ENCODE peak calls at places on chromosomes 12 and 14, in eight cellular contexts. One of them, this sample, is unnamed.

GRCh38 chr14:21965042-21965441 is 291.4 kb upstream of the OR4E1 start:
- DNase-seq in brain pericyte: no peak
- DNase-seq in CD8-positive, alpha-beta memory T cell: peak
- DNase-seq in left ventricle myocardium inferior: no peak
- DNase-seq in NCI-H1694: no peak
- DNase-seq in DMS 273 treated with DMSO at 0.1 percent for 48 hours: no peak
- DNase-seq in left ventricle myocardium superior: no peak
- DNase-seq in NCI-H1417: no peak
- DNase-seq in this sample: no peak

GRCh38 chr14:67908061-67908767 is 88.6 kb downstream of the RAD51B start:
- DNase-seq in brain pericyte: no peak
- DNase-seq in CD8-positive, alpha-beta memory T cell: no peak
- DNase-seq in left ventricle myocardium inferior: no peak
- DNase-seq in NCI-H1694: no peak
- DNase-seq in DMS 273 treated with DMSO at 0.1 percent for 48 hours: no peak
- DNase-seq in left ventricle myocardium superior: no peak
- DNase-seq in NCI-H1417: no peak
- DNase-seq in this sample: no peak

GRCh38 chr12:5000658-5001390 is 42.9 kb upstream of the KCNA5 start:
- DNase-seq in brain pericyte: no peak
- DNase-seq in CD8-positive, alpha-beta memory T cell: no peak
- DNase-seq in left ventricle myocardium inferior: no peak
- DNase-seq in NCI-H1694: no peak
- DNase-seq in DMS 273 treated with DMSO at 0.1 percent for 48 hours: no peak
- DNase-seq in left ventricle myocardium superior: no peak
- DNase-seq in NCI-H1417: no peak
- DNase-seq in this sample: no peak

GRCh38 chr12:107759410-107759809 is 1.5 kb downstream of the PRDM4 start:
- DNase-seq in brain pericyte: no peak
- DNase-seq in CD8-positive, alpha-beta memory T cell: no peak
- DNase-seq in left ventricle myocardium inferior: no peak
- DNase-seq in NCI-H1694: no peak
- DNase-seq in DMS 273 treated with DMSO at 0.1 percent for 48 hours: no peak
- DNase-seq in left ventricle myocardium superior: no peak
- DNase-seq in NCI-H1417: peak
- DNase-seq in this sample: peak

GRCh38 chr12:131066207-131066885 is 112.6 kb downstream of the ADGRD1 start:
- DNase-seq in brain pericyte: no peak
- DNase-seq in CD8-positive, alpha-beta memory T cell: no peak
- DNase-seq in left ventricle myocardium inferior: peak
- DNase-seq in NCI-H1694: no peak
- DNase-seq in DMS 273 treated with DMSO at 0.1 percent for 48 hours: no peak
- DNase-seq in left ventricle myocardium superior: no peak
- DNase-seq in NCI-H1417: no peak
- DNase-seq in this sample: no peak

GRCh38 chr12:121939190-121939589 is 20.8 kb downstream of the CFAP251 start:
- DNase-seq in brain pericyte: no peak
- DNase-seq in CD8-positive, alpha-beta memory T cell: no peak
- DNase-seq in left ventricle myocardium inferior: no peak
- DNase-seq in NCI-H1694: no peak
- DNase-seq in DMS 273 treated with DMSO at 0.1 percent for 48 hours: no peak
- DNase-seq in left ventricle myocardium superior: no peak
- DNase-seq in NCI-H1417: no peak
- DNase-seq in this sample: no peak

GRCh38 chr14:88322505-88323085 is 474 bp downstream of the KCNK10 start:
- DNase-seq in brain pericyte: no peak
- DNase-seq in CD8-positive, alpha-beta memory T cell: no peak
- DNase-seq in left ventricle myocardium inferior: no peak
- DNase-seq in NCI-H1694: no peak
- DNase-seq in DMS 273 treated with DMSO at 0.1 percent for 48 hours: no peak
- DNase-seq in left ventricle myocardium superior: no peak
- DNase-seq in NCI-H1417: peak
- DNase-seq in this sample: no peak

GRCh38 chr12:27161458-27162228 is 79.3 kb upstream of the C12orf71 start:
- DNase-seq in brain pericyte: no peak
- DNase-seq in CD8-positive, alpha-beta memory T cell: no peak
- DNase-seq in left ventricle myocardium inferior: no peak
- DNase-seq in NCI-H1694: no peak
- DNase-seq in DMS 273 treated with DMSO at 0.1 percent for 48 hours: no peak
- DNase-seq in left ventricle myocardium superior: no peak
- DNase-seq in NCI-H1417: no peak
- DNase-seq in this sample: no peak

GRCh38 chr14:101862711-101863110 is 101.2 kb downstream of the PPP2R5C start:
- DNase-seq in brain pericyte: no peak
- DNase-seq in CD8-positive, alpha-beta memory T cell: no peak
- DNase-seq in left ventricle myocardium inferior: no peak
- DNase-seq in NCI-H1694: no peak
- DNase-seq in DMS 273 treated with DMSO at 0.1 percent for 48 hours: no peak
- DNase-seq in left ventricle myocardium superior: no peak
- DNase-seq in NCI-H1417: no peak
- DNase-seq in this sample: no peak

GRCh38 chr14:89288114-89288513 is 128.9 kb downstream of the FOXN3 start:
- DNase-seq in brain pericyte: no peak
- DNase-seq in CD8-positive, alpha-beta memory T cell: no peak
- DNase-seq in left ventricle myocardium inferior: no peak
- DNase-seq in NCI-H1694: no peak
- DNase-seq in DMS 273 treated with DMSO at 0.1 percent for 48 hours: no peak
- DNase-seq in left ventricle myocardium superior: no peak
- DNase-seq in NCI-H1417: no peak
- DNase-seq in this sample: no peak

GRCh38 chr14:105212541-105213305 is 31.6 kb upstream of the NUDT14 start:
- DNase-seq in brain pericyte: no peak
- DNase-seq in CD8-positive, alpha-beta memory T cell: no peak
- DNase-seq in left ventricle myocardium inferior: no peak
- DNase-seq in NCI-H1694: no peak
- DNase-seq in DMS 273 treated with DMSO at 0.1 percent for 48 hours: no peak
- DNase-seq in left ventricle myocardium superior: no peak
- DNase-seq in NCI-H1417: no peak
- DNase-seq in this sample: no peak